ENCODE peak calls at places on chromosomes 1 and 21, in four cellular contexts. O is H9, B is H1, K is neuronal stem cell. C is an unnamed sample.

GRCh38 chr1:98314591-98314990 is 346.9 kb upstream of the SNX7 start:
- DNase-seq in O (no peak), B (no peak), K (no peak), C (no peak)

GRCh38 chr1:5267603-5268235 is 613.3 kb downstream of the AJAP1 start:
- DNase-seq in O (peak), B (peak), K (peak), C (no peak)

GRCh38 chr1:170075186-170075585 is 691 bp upstream of the KIFAP3 start:
- DNase-seq in O (no peak), B (no peak), K (no peak), C (no peak)

GRCh38 chr1:83676106-83676505 is 322.8 kb downstream of the TTLL7 start:
- DNase-seq in O (no peak), B (no peak), K (no peak), C (no peak)

GRCh38 chr21:37079211-37079824 is 6.3 kb downstream of the TTC3 start:
- DNase-seq in O (no peak), B (no peak), K (no peak), C (no peak)

GRCh38 chr1:111483166-111483565 is 9.4 kb downstream of the C1orf162 start:
- DNase-seq in O (no peak), B (no peak), K (no peak), C (no peak)

GRCh38 chr21:26194811-26195251 is 24.3 kb upstream of the APP start:
- DNase-seq in O (no peak), B (no peak), K (no peak), C (no peak)

GRCh38 chr21:32253215-32253641 is 25.6 kb downstream of the MIS18A start:
- DNase-seq in O (no peak), B (no peak), K (no peak), C (peak)

GRCh38 chr21:34908424-34909055 is 140.6 kb downstream of the RUNX1 start:
- DNase-seq in O (no peak), B (no peak), K (no peak), C (no peak)

GRCh38 chr1:19435181-19435580 is 50.2 kb downstream of the CAPZB start:
- DNase-seq in O (no peak), B (no peak), K (no peak), C (peak)

GRCh38 chr1:215567491-215568286 is 585 bp downstream of the KCTD3 start:
- DNase-seq in O (peak), B (peak), K (peak), C (peak)

GRCh38 chr1:157004286-157004685 is 41.3 kb downstream of the ARHGEF11 start:
- DNase-seq in O (no peak), B (peak), K (no peak), C (peak)

GRCh38 chr1:27660300-27660837 is 11.6 kb downstream of the IFI6 start:
- DNase-seq in O (no peak), B (no peak), K (no peak), C (no peak)

GRCh38 chr1:230495021-230495550 is 69.0 kb upstream of the PGBD5 start:
- DNase-seq in O (no peak), B (no peak), K (no peak), C (no peak)

GRCh38 chr1:62515055-62515454 is 78.2 kb downstream of the USP1 start:
- DNase-seq in O (no peak), B (no peak), K (no peak), C (peak)

GRCh38 chr1:233635765-233636502 is 22.0 kb downstream of the KCNK1 start:
- DNase-seq in O (peak), B (peak), K (no peak), C (no peak)

GRCh38 chr1:222034790-222035189 is 292.9 kb upstream of the DUSP10 start:
- DNase-seq in O (no peak), B (no peak), K (no peak), C (no peak)

GRCh38 chr1:2177541-2177940 is 17.0 kb downstream of the FAAP20 start:
- DNase-seq in O (no peak), B (no peak), K (no peak), C (no peak)
- H3K14ac ChIP-seq in O (no peak), B (no peak), K (peak), C (no peak)

GRCh38 chr1:209107535-209107934 is 476.0 kb upstream of the CAMK1G start:
- DNase-seq in O (no peak), B (no peak), K (no peak), C (no peak)
- H2BK15ac ChIP-seq in O (no peak), B (no peak), K (no peak), C (no peak)

DNA sequence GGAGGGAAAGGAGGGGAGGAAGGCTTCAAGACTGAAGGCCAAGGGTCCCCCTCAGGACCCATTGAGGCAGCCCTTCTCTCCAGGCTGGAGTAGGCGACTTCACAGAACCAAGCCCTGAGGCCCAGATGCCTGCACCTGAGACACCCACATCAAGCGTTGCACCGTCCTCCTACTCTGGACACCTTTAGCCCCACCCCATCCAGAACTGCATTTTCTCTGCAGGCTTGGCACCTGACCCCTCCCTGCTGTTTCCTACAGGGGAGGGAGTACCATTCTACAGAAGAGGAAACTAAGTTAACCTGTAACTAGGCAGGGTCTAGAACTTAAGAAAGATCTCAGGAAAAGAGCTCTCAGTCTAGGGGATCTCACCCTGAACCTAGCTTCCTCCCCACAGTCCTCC is 12.0 kb downstream of the PEF1 start:
- DNase-seq in O (no peak), B (no peak), K (no peak), C (no peak)
- H2BK12ac ChIP-seq in O (no peak), B (no peak), K (no peak), C (no peak)

GRCh38 chr1:244778356-244778755 is 57.1 kb upstream of the COX20 start:
- DNase-seq in O (no peak), B (no peak), K (no peak), C (peak)
- H3K14ac ChIP-seq in O (no peak), B (no peak), K (no peak), C (no peak)

DNA sequence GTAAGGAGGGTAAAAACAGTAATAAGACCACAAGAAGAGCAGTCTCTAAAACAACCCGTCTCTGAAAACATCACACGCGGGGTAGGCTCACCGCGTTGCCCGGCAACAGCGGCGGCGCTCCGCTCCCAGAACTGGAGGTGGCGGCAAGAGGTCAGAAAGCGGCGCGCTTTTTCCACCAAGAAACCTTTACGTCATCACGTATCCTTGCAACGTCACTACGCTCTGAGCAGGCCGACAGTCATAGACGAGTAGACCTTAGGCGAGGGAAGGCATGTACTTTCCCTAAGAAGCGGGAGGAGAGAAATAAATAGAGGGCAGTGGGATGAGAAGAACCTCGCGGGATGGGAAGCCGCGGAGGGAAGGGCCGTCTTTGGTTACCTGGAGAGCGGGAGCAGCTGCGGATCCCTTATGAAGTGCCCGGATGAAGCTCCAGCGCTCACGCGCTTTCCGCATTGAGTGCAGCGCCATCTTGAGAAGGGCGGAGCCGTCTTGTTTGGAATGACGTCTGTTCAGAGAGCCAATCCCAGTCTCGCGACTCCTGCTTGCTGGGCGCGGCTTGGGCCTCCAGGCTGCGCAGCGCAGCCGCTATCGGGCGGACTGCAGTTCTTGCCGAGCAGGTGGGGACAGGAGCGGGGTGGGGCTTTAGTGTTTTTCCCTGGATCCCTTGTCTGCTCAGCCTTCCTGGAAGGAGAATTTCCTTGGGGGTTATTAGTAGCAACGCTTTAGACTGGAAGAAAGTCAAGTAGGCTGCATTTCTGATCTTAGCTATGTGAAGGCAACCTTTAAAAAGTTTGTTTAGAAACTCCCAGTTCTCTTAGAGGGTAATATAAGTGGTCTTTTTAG is at the start of gene WARS2:
- DNase-seq in O (peak), B (peak), K (peak), C (peak)
- H2BK15ac ChIP-seq in O (no peak), B (no peak), K (no peak), C (no peak)

C was measured in mesenchymal stem cell.